ENCODE peak calls at places on chromosomes 1 and 21, in ten cellular contexts. One of them, this sample, is unnamed.

GRCh38 chr21:42079008-42079938 is 8.2 kb downstream of the UMODL1 start:
- DNase-seq in coronary artery: no peak
- DNase-seq in brain microvascular endothelial cell: no peak
- DNase-seq in neural progenitor cell: no peak
- DNase-seq in tibial nerve: no peak
- DNase-seq in CD4-positive, alpha-beta T cell: no peak
- DNase-seq in MM.1S: no peak
- DNase-seq in lung: no peak
- DNase-seq in testis: no peak
- DNase-seq in hepatocyte: no peak
- DNase-seq in this sample: no peak

GRCh38 chr1:31064685-31065309 is 720 bp downstream of the PUM1 start:
- DNase-seq in hepatocyte: no peak
- DNase-seq in MM.1S: peak; percentile 34
- DNase-seq in CD4-positive, alpha-beta T cell: no peak
- DNase-seq in brain microvascular endothelial cell: no peak
- DNase-seq in coronary artery: peak; percentile 74
- DNase-seq in neural progenitor cell: no peak
- DNase-seq in testis: peak; percentile 40
- DNase-seq in lung: peak; percentile 29
- DNase-seq in tibial nerve: no peak
- DNase-seq in this sample: no peak

GRCh38 chr1:53341521-53341895 is 13.6 kb upstream of the LRP8 start:
- DNase-seq in tibial nerve: no peak
- DNase-seq in MM.1S: no peak
- DNase-seq in neural progenitor cell: no peak
- DNase-seq in CD4-positive, alpha-beta T cell: no peak
- DNase-seq in coronary artery: peak; percentile 7
- DNase-seq in brain microvascular endothelial cell: no peak
- DNase-seq in testis: no peak
- DNase-seq in lung: no peak
- DNase-seq in hepatocyte: no peak
- DNase-seq in this sample: no peak

GRCh38 chr1:157540160-157540748 is 12.1 kb downstream of the FCRL5 start:
- DNase-seq in CD4-positive, alpha-beta T cell: no peak
- DNase-seq in lung: no peak
- DNase-seq in neural progenitor cell: no peak
- DNase-seq in coronary artery: no peak
- DNase-seq in MM.1S: no peak
- DNase-seq in testis: no peak
- DNase-seq in brain microvascular endothelial cell: no peak
- DNase-seq in hepatocyte: no peak
- DNase-seq in tibial nerve: no peak
- DNase-seq in this sample: no peak

GRCh38 chr1:167344112-167344511 is 123.4 kb downstream of the POU2F1 start:
- DNase-seq in hepatocyte: no peak
- DNase-seq in CD4-positive, alpha-beta T cell: no peak
- DNase-seq in lung: no peak
- DNase-seq in neural progenitor cell: no peak
- DNase-seq in testis: no peak
- DNase-seq in tibial nerve: no peak
- DNase-seq in coronary artery: no peak
- DNase-seq in brain microvascular endothelial cell: peak; percentile 34
- DNase-seq in MM.1S: no peak
- DNase-seq in this sample: no peak

GRCh38 chr1:24932284-24932683 is 2.2 kb upstream of the RUNX3 start:
- DNase-seq in tibial nerve: no peak
- DNase-seq in MM.1S: peak; percentile 63
- DNase-seq in hepatocyte: peak; percentile 77
- DNase-seq in coronary artery: no peak
- DNase-seq in lung: no peak
- DNase-seq in testis: peak; percentile 38
- DNase-seq in neural progenitor cell: peak; percentile 86
- DNase-seq in CD4-positive, alpha-beta T cell: no peak
- DNase-seq in brain microvascular endothelial cell: no peak
- DNase-seq in this sample: no peak

GRCh38 chr21:44829507-44830092 is 11.7 kb upstream of the SUMO3 start:
- DNase-seq in MM.1S: no peak
- DNase-seq in brain microvascular endothelial cell: no peak
- DNase-seq in hepatocyte: no peak
- DNase-seq in coronary artery: no peak
- DNase-seq in testis: no peak
- DNase-seq in CD4-positive, alpha-beta T cell: no peak
- DNase-seq in lung: no peak
- DNase-seq in neural progenitor cell: no peak
- DNase-seq in tibial nerve: no peak
- DNase-seq in this sample: no peak

GRCh38 chr1:198121058-198121829 is 35.6 kb upstream of the NEK7 start:
- DNase-seq in CD4-positive, alpha-beta T cell: no peak
- DNase-seq in hepatocyte: no peak
- DNase-seq in tibial nerve: no peak
- DNase-seq in neural progenitor cell: no peak
- DNase-seq in lung: no peak
- DNase-seq in testis: no peak
- DNase-seq in coronary artery: no peak
- DNase-seq in brain microvascular endothelial cell: peak; percentile 96
- DNase-seq in MM.1S: no peak
- DNase-seq in this sample: no peak

GRCh38 chr1:153324912-153325311 is 12.2 kb upstream of the PGLYRP3 start:
- DNase-seq in neural progenitor cell: no peak
- DNase-seq in testis: no peak
- DNase-seq in CD4-positive, alpha-beta T cell: no peak
- DNase-seq in lung: no peak
- DNase-seq in MM.1S: no peak
- DNase-seq in brain microvascular endothelial cell: no peak
- DNase-seq in hepatocyte: no peak
- DNase-seq in tibial nerve: no peak
- DNase-seq in coronary artery: no peak
- DNase-seq in this sample: no peak

GRCh38 chr1:241698177-241698576 is 46.1 kb downstream of the WDR64 start:
- DNase-seq in testis: no peak
- DNase-seq in MM.1S: no peak
- DNase-seq in coronary artery: no peak
- DNase-seq in CD4-positive, alpha-beta T cell: no peak
- DNase-seq in brain microvascular endothelial cell: no peak
- DNase-seq in hepatocyte: no peak
- DNase-seq in neural progenitor cell: no peak
- DNase-seq in lung: no peak
- DNase-seq in tibial nerve: no peak
- DNase-seq in this sample: no peak

GRCh38 chr21:16742116-16742515 is 770.7 kb upstream of the CXADR start:
- DNase-seq in lung: no peak
- DNase-seq in tibial nerve: no peak
- DNase-seq in MM.1S: no peak
- DNase-seq in hepatocyte: no peak
- DNase-seq in neural progenitor cell: no peak
- DNase-seq in brain microvascular endothelial cell: no peak
- DNase-seq in CD4-positive, alpha-beta T cell: no peak
- DNase-seq in testis: peak; percentile 69
- DNase-seq in coronary artery: no peak
- DNase-seq in this sample: peak; percentile 65

DNA sequence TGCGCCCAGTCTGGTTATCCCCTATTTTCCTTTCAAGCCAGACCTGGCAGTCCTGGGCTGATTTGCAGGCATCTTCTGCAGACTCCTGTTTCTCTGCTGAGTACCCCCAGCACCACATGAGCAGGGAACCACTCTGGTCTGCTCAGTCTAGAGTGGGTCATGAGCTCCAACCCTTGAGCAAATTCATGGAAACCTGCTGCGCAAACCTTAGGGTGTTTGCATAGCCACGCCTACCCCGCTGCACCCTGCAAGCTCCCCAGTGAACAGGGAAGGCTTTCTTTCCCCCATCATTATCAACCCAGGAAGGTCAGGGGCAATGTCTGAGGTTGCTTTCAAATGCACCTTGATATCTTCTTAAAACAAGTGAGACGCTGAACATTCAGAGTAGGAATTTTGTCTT is 11.0 kb upstream of the KCNE1 start:
- DNase-seq in lung: no peak
- DNase-seq in coronary artery: no peak
- DNase-seq in hepatocyte: peak; percentile 54
- DNase-seq in tibial nerve: no peak
- DNase-seq in brain microvascular endothelial cell: no peak
- DNase-seq in MM.1S: no peak
- DNase-seq in testis: no peak
- DNase-seq in neural progenitor cell: no peak
- DNase-seq in CD4-positive, alpha-beta T cell: no peak
- DNase-seq in this sample: no peak
- H3K27ac ChIP-seq in lung: no peak overlapping the region
- H3K27ac ChIP-seq in coronary artery: no peak overlapping the region
- H3K27ac ChIP-seq in hepatocyte: peak overlapping the region; percentile 96
- H3K27ac ChIP-seq in tibial nerve: peak overlapping the region; percentile 90
- H3K27ac ChIP-seq in brain microvascular endothelial cell: no peak overlapping the region
- H3K27ac ChIP-seq in MM.1S: no peak overlapping the region
- H3K27ac ChIP-seq in testis: peak overlapping the region; percentile 42
- H3K27ac ChIP-seq in neural progenitor cell: no peak overlapping the region
- H3K27ac ChIP-seq in CD4-positive, alpha-beta T cell: no peak overlapping the region
- H3K27ac ChIP-seq in this sample: no peak overlapping the region

DNA sequence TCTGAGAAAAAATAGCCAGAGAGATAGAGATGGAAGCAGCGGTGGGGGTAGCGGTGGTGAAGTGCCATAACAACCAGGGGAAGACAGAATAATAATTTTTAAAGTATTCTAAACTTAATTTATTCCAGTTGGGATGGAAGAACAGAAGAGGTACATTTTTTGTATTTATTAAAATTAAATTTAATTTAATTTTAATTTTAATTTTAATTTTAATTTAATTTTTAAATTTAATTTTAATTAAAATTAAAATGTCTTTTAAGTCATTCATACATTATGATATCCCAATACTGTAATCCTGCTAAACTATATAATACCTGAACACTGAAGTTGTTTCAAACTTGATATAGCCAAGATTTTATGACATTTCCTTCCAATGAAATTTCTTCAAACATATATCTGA is 48.8 kb downstream of the NME7 start:
- DNase-seq in brain microvascular endothelial cell: no peak
- DNase-seq in testis: no peak
- DNase-seq in CD4-positive, alpha-beta T cell: no peak
- DNase-seq in hepatocyte: no peak
- DNase-seq in MM.1S: no peak
- DNase-seq in lung: no peak
- DNase-seq in coronary artery: no peak
- DNase-seq in neural progenitor cell: no peak
- DNase-seq in tibial nerve: no peak
- DNase-seq in this sample: no peak
- TF ChIP-seq CTCF in brain microvascular endothelial cell: no peak
- TF ChIP-seq CTCF in testis: no peak
- TF ChIP-seq CTCF in CD4-positive, alpha-beta T cell: no peak
- TF ChIP-seq CTCF in hepatocyte: no peak
- TF ChIP-seq CTCF in MM.1S: no peak
- TF ChIP-seq CTCF in lung: no peak
- TF ChIP-seq CTCF in coronary artery: no peak
- TF ChIP-seq CTCF in neural progenitor cell: no peak
- TF ChIP-seq CTCF in tibial nerve: no peak
- TF ChIP-seq CTCF in this sample: no peak

DNA sequence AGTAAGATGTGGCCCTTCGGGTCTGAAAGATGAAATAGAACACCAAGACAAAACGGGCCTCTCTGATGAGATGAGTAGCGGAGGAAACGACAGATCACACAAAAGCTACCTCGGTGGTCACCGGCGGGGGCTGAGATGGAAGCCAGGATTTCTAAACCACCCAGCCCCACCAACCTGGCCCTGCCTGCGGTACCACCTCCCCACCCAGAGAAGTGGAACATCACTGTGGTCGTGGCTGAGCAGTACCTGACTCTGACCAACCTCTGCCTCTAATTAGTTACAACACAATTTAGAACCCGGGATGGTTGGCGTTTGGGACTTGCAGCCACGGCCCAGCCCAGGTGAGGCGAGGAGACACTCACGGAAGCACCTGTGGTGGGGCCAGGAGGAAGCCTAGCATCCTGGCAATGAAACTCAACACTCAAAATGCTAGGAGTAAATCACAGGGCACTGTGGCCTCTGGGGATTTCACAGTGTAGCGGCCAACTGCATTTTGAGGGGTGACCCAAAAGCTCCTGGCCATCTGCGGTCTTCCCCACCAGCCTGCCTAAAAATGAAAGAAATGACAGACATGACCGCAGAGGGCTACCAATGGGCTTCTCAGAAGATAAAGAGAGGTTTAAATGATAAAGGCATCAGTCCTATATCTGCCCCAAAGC is 73.4 kb downstream of the ITPKB start:
- DNase-seq in CD4-positive, alpha-beta T cell: no peak
- DNase-seq in MM.1S: no peak
- DNase-seq in brain microvascular endothelial cell: no peak
- DNase-seq in lung: no peak
- DNase-seq in coronary artery: no peak
- DNase-seq in neural progenitor cell: no peak
- DNase-seq in testis: no peak
- DNase-seq in hepatocyte: no peak
- DNase-seq in tibial nerve: no peak
- DNase-seq in this sample: no peak
- H3K27ac ChIP-seq in CD4-positive, alpha-beta T cell: no peak overlapping the region
- H3K27ac ChIP-seq in MM.1S: no peak overlapping the region
- H3K27ac ChIP-seq in brain microvascular endothelial cell: no peak overlapping the region
- H3K27ac ChIP-seq in lung: peak overlapping the region; percentile 57
- H3K27ac ChIP-seq in coronary artery: peak overlapping the region; percentile 91
- H3K27ac ChIP-seq in neural progenitor cell: no peak overlapping the region
- H3K27ac ChIP-seq in testis: peak overlapping the region; percentile 89
- H3K27ac ChIP-seq in hepatocyte: peak overlapping the region; percentile 89
- H3K27ac ChIP-seq in tibial nerve: no peak overlapping the region
- H3K27ac ChIP-seq in this sample: no peak overlapping the region

GRCh38 chr1:62908168-62908567 is 124.2 kb downstream of the ATG4C start:
- DNase-seq in brain microvascular endothelial cell: no peak
- DNase-seq in neural progenitor cell: no peak
- DNase-seq in hepatocyte: no peak
- DNase-seq in tibial nerve: no peak
- DNase-seq in CD4-positive, alpha-beta T cell: no peak
- DNase-seq in testis: no peak
- DNase-seq in lung: no peak
- DNase-seq in MM.1S: no peak
- DNase-seq in coronary artery: no peak
- DNase-seq in this sample: no peak

GRCh38 chr1:62904537-62904936 is 120.6 kb downstream of the ATG4C start:
- DNase-seq in hepatocyte: no peak
- DNase-seq in MM.1S: no peak
- DNase-seq in testis: no peak
- DNase-seq in brain microvascular endothelial cell: no peak
- DNase-seq in tibial nerve: no peak
- DNase-seq in CD4-positive, alpha-beta T cell: no peak
- DNase-seq in neural progenitor cell: no peak
- DNase-seq in lung: no peak
- DNase-seq in coronary artery: no peak
- DNase-seq in this sample: no peak

GRCh38 chr1:62905872-62906271 is 121.9 kb downstream of the ATG4C start:
- DNase-seq in neural progenitor cell: no peak
- DNase-seq in CD4-positive, alpha-beta T cell: no peak
- DNase-seq in hepatocyte: no peak
- DNase-seq in tibial nerve: no peak
- DNase-seq in coronary artery: no peak
- DNase-seq in lung: no peak
- DNase-seq in MM.1S: no peak
- DNase-seq in testis: no peak
- DNase-seq in brain microvascular endothelial cell: no peak
- DNase-seq in this sample: no peak

GRCh38 chr1:62905309-62905708 is 121.4 kb downstream of the ATG4C start:
- DNase-seq in CD4-positive, alpha-beta T cell: no peak
- DNase-seq in coronary artery: no peak
- DNase-seq in brain microvascular endothelial cell: no peak
- DNase-seq in tibial nerve: no peak
- DNase-seq in testis: no peak
- DNase-seq in hepatocyte: no peak
- DNase-seq in lung: no peak
- DNase-seq in MM.1S: no peak
- DNase-seq in neural progenitor cell: no peak
- DNase-seq in this sample: no peak

GRCh38 chr1:62906428-62906886 is 122.5 kb downstream of the ATG4C start:
- DNase-seq in lung: no peak
- DNase-seq in brain microvascular endothelial cell: peak; percentile 10
- DNase-seq in neural progenitor cell: peak; percentile 55
- DNase-seq in tibial nerve: no peak
- DNase-seq in CD4-positive, alpha-beta T cell: no peak
- DNase-seq in hepatocyte: peak; percentile 9
- DNase-seq in coronary artery: no peak
- DNase-seq in testis: peak; percentile 20
- DNase-seq in MM.1S: no peak
- DNase-seq in this sample: no peak
- TF ChIP-seq CTCF in lung: no peak
- TF ChIP-seq CTCF in brain microvascular endothelial cell: peak; percentile 75
- TF ChIP-seq CTCF in neural progenitor cell: peak; percentile 82
- TF ChIP-seq CTCF in tibial nerve: no peak
- TF ChIP-seq CTCF in CD4-positive, alpha-beta T cell: no peak
- TF ChIP-seq CTCF in hepatocyte: peak; percentile 38
- TF ChIP-seq CTCF in coronary artery: no peak
- TF ChIP-seq CTCF in testis: peak; percentile 43
- TF ChIP-seq CTCF in MM.1S: peak; percentile 22
- TF ChIP-seq CTCF in this sample: no peak

This sample was measured in uterus.